ENCODE peak calls at places on chromosomes 16 and 17, in six cellular contexts. One of them, this sample, is unnamed.

GRCh38 chr17:80426671-80427326 is 11.8 kb downstream of the ENDOV start:
- DNase-seq in upper lobe of right lung: peak; percentile 88
- DNase-seq in thoracic aorta: no peak
- DNase-seq in MM.1S: peak; percentile 69
- DNase-seq in heart left ventricle: peak; percentile 71
- DNase-seq in upper lobe of left lung: peak; percentile 94
- DNase-seq in this sample: peak; percentile 72

GRCh38 chr17:66191607-66192377 is at the start of gene CEP112:
- DNase-seq in thoracic aorta: peak; percentile 21
- DNase-seq in upper lobe of right lung: peak; percentile 89
- DNase-seq in MM.1S: peak; percentile 90
- DNase-seq in upper lobe of left lung: peak; percentile 96
- DNase-seq in heart left ventricle: peak; percentile 86
- DNase-seq in this sample: peak; percentile 87

GRCh38 chr17:77542551-77543490 is 402.1 kb downstream of the SEC14L1 start:
- DNase-seq in upper lobe of left lung: no peak
- DNase-seq in thoracic aorta: peak; percentile 53
- DNase-seq in heart left ventricle: peak; percentile 81
- DNase-seq in MM.1S: peak; percentile 81
- DNase-seq in upper lobe of right lung: peak; percentile 79
- DNase-seq in this sample: no peak

GRCh38 chr16:16934660-16935059 is 536.1 kb downstream of the XYLT1 start:
- DNase-seq in thoracic aorta: no peak
- DNase-seq in upper lobe of right lung: no peak
- DNase-seq in upper lobe of left lung: no peak
- DNase-seq in heart left ventricle: no peak
- DNase-seq in MM.1S: no peak
- DNase-seq in this sample: no peak

GRCh38 chr16:79537584-79537983 is 63.0 kb downstream of the MAF start:
- DNase-seq in upper lobe of left lung: no peak
- DNase-seq in upper lobe of right lung: no peak
- DNase-seq in heart left ventricle: no peak
- DNase-seq in thoracic aorta: no peak
- DNase-seq in MM.1S: no peak
- DNase-seq in this sample: no peak

GRCh38 chr17:17063546-17064122 is 21.4 kb downstream of the MPRIP start:
- DNase-seq in thoracic aorta: no peak
- DNase-seq in upper lobe of left lung: no peak
- DNase-seq in MM.1S: no peak
- DNase-seq in heart left ventricle: peak; percentile 58
- DNase-seq in upper lobe of right lung: peak; percentile 88
- DNase-seq in this sample: no peak

GRCh38 chr17:43020789-43021738 is 1.1 kb downstream of the VAT1 start:
- DNase-seq in heart left ventricle: peak; percentile 74
- DNase-seq in thoracic aorta: no peak
- DNase-seq in MM.1S: no peak
- DNase-seq in upper lobe of left lung: peak; percentile 90
- DNase-seq in upper lobe of right lung: peak; percentile 91
- DNase-seq in this sample: no peak

GRCh38 chr16:83914091-83914710 is 15.3 kb downstream of the MLYCD start:
- DNase-seq in upper lobe of left lung: peak; percentile 58
- DNase-seq in heart left ventricle: no peak
- DNase-seq in MM.1S: no peak
- DNase-seq in thoracic aorta: no peak
- DNase-seq in upper lobe of right lung: no peak
- DNase-seq in this sample: no peak

GRCh38 chr17:55284001-55284884 is 19.5 kb downstream of the HLF start:
- DNase-seq in heart left ventricle: no peak
- DNase-seq in MM.1S: no peak
- DNase-seq in upper lobe of left lung: no peak
- DNase-seq in upper lobe of right lung: no peak
- DNase-seq in thoracic aorta: no peak
- DNase-seq in this sample: no peak

GRCh38 chr16:87389245-87389644 is 2.9 kb upstream of the MAP1LC3B start:
- DNase-seq in heart left ventricle: no peak
- DNase-seq in MM.1S: no peak
- DNase-seq in upper lobe of left lung: no peak
- DNase-seq in upper lobe of right lung: no peak
- DNase-seq in thoracic aorta: no peak
- DNase-seq in this sample: no peak

GRCh38 chr16:84462296-84463210 is 41.9 kb downstream of the MEAK7 start:
- DNase-seq in MM.1S: no peak
- DNase-seq in upper lobe of right lung: peak; percentile 45
- DNase-seq in heart left ventricle: no peak
- DNase-seq in upper lobe of left lung: no peak
- DNase-seq in thoracic aorta: no peak
- DNase-seq in this sample: no peak

GRCh38 chr17:55845385-55845784 is 94.5 kb downstream of the PCTP start:
- DNase-seq in upper lobe of right lung: peak; percentile 74
- DNase-seq in thoracic aorta: peak; percentile 2
- DNase-seq in MM.1S: no peak
- DNase-seq in upper lobe of left lung: peak; percentile 88
- DNase-seq in heart left ventricle: peak; percentile 49
- DNase-seq in this sample: peak; percentile 3

GRCh38 chr16:50338371-50339231 is 30.2 kb downstream of the BRD7 start:
- DNase-seq in heart left ventricle: no peak
- DNase-seq in upper lobe of left lung: no peak
- DNase-seq in upper lobe of right lung: no peak
- DNase-seq in MM.1S: no peak
- DNase-seq in thoracic aorta: no peak
- DNase-seq in this sample: no peak

GRCh38 chr17:19567216-19568015 is 33.8 kb downstream of the SLC47A1 start:
- DNase-seq in upper lobe of left lung: peak; percentile 33
- DNase-seq in upper lobe of right lung: no peak
- DNase-seq in heart left ventricle: no peak
- DNase-seq in MM.1S: no peak
- DNase-seq in thoracic aorta: no peak
- DNase-seq in this sample: no peak

GRCh38 chr17:36511216-36511615 is 23.5 kb downstream of the MYO19 start:
- DNase-seq in MM.1S: no peak
- DNase-seq in thoracic aorta: no peak
- DNase-seq in heart left ventricle: no peak
- DNase-seq in upper lobe of right lung: no peak
- DNase-seq in upper lobe of left lung: no peak
- DNase-seq in this sample: no peak

GRCh38 chr16:79451196-79451816 is 149.2 kb downstream of the MAF start:
- DNase-seq in heart left ventricle: no peak
- DNase-seq in upper lobe of right lung: no peak
- DNase-seq in thoracic aorta: no peak
- DNase-seq in upper lobe of left lung: no peak
- DNase-seq in MM.1S: peak; percentile 75
- DNase-seq in this sample: peak; percentile 13

GRCh38 chr16:67718668-67719047 is 458 bp downstream of the GFOD2 start:
- DNase-seq in MM.1S: peak; percentile 16
- DNase-seq in heart left ventricle: no peak
- DNase-seq in upper lobe of right lung: no peak
- DNase-seq in upper lobe of left lung: no peak
- DNase-seq in thoracic aorta: no peak
- DNase-seq in this sample: no peak

GRCh38 chr17:8997994-8998628 is 23.2 kb upstream of the NTN1 start:
- DNase-seq in MM.1S: peak; percentile 59
- DNase-seq in thoracic aorta: no peak
- DNase-seq in upper lobe of left lung: peak; percentile 85
- DNase-seq in upper lobe of right lung: peak; percentile 81
- DNase-seq in heart left ventricle: peak; percentile 44
- DNase-seq in this sample: peak; percentile 75

GRCh38 chr17:31078290-31078689 is 16.5 kb upstream of the NF1 start:
- DNase-seq in upper lobe of left lung: no peak
- DNase-seq in heart left ventricle: no peak
- DNase-seq in MM.1S: no peak
- DNase-seq in upper lobe of right lung: no peak
- DNase-seq in thoracic aorta: no peak
- DNase-seq in this sample: no peak

GRCh38 chr16:69396187-69397061 is 10.6 kb upstream of the TERF2 start:
- DNase-seq in upper lobe of left lung: no peak
- DNase-seq in thoracic aorta: peak; percentile 27
- DNase-seq in MM.1S: peak; percentile 71
- DNase-seq in heart left ventricle: peak; percentile 76
- DNase-seq in upper lobe of right lung: no peak
- DNase-seq in this sample: peak; percentile 33

GRCh38 chr16:80667258-80667560 is 126.4 kb downstream of the DYNLRB2 start:
- DNase-seq in upper lobe of left lung: no peak
- DNase-seq in MM.1S: no peak
- DNase-seq in thoracic aorta: no peak
- DNase-seq in heart left ventricle: no peak
- DNase-seq in upper lobe of right lung: no peak
- DNase-seq in this sample: no peak

GRCh38 chr16:81376880-81377279 is 62.1 kb downstream of the GAN start:
- DNase-seq in heart left ventricle: no peak
- DNase-seq in upper lobe of left lung: no peak
- DNase-seq in MM.1S: no peak
- DNase-seq in upper lobe of right lung: no peak
- DNase-seq in thoracic aorta: no peak
- DNase-seq in this sample: no peak

GRCh38 chr16:10749680-10750035 is 6.0 kb downstream of the NUBP1 start:
- DNase-seq in thoracic aorta: no peak
- DNase-seq in upper lobe of left lung: no peak
- DNase-seq in heart left ventricle: no peak
- DNase-seq in upper lobe of right lung: peak; percentile 20
- DNase-seq in MM.1S: no peak
- DNase-seq in this sample: no peak

GRCh38 chr16:81457326-81458133 is 12.9 kb downstream of the CMIP start:
- DNase-seq in heart left ventricle: no peak
- DNase-seq in upper lobe of left lung: no peak
- DNase-seq in upper lobe of right lung: no peak
- DNase-seq in MM.1S: no peak
- DNase-seq in thoracic aorta: no peak
- DNase-seq in this sample: no peak

GRCh38 chr17:68533887-68534700 is 21.9 kb downstream of the PRKAR1A start:
- DNase-seq in heart left ventricle: no peak
- DNase-seq in thoracic aorta: no peak
- DNase-seq in upper lobe of right lung: no peak
- DNase-seq in upper lobe of left lung: no peak
- DNase-seq in MM.1S: peak; percentile 76
- DNase-seq in this sample: no peak

GRCh38 chr17:18191071-18191667 is 7.5 kb downstream of the ALKBH5 start:
- DNase-seq in upper lobe of right lung: no peak
- DNase-seq in upper lobe of left lung: no peak
- DNase-seq in heart left ventricle: peak; percentile 57
- DNase-seq in thoracic aorta: peak; percentile 15
- DNase-seq in MM.1S: no peak
- DNase-seq in this sample: no peak

GRCh38 chr17:44307387-44308186 is 814 bp upstream of the RUNDC3A start:
- DNase-seq in upper lobe of left lung: peak; percentile 70
- DNase-seq in heart left ventricle: no peak
- DNase-seq in MM.1S: no peak
- DNase-seq in thoracic aorta: no peak
- DNase-seq in upper lobe of right lung: no peak
- DNase-seq in this sample: no peak

GRCh38 chr17:7579001-7579838 is at the start of gene CD68:
- DNase-seq in upper lobe of left lung: no peak
- DNase-seq in upper lobe of right lung: peak; percentile 86
- DNase-seq in heart left ventricle: peak; percentile 58
- DNase-seq in thoracic aorta: peak; percentile 77
- DNase-seq in MM.1S: peak; percentile 81
- DNase-seq in this sample: peak; percentile 73

GRCh38 chr17:76381633-76382304 is 2.6 kb upstream of the SPHK1 start:
- DNase-seq in upper lobe of right lung: no peak
- DNase-seq in thoracic aorta: no peak
- DNase-seq in MM.1S: no peak
- DNase-seq in upper lobe of left lung: no peak
- DNase-seq in heart left ventricle: no peak
- DNase-seq in this sample: no peak
- H3K4me3 ChIP-seq in upper lobe of right lung: peak overlapping the region; percentile 68
- H3K4me3 ChIP-seq in thoracic aorta: peak overlapping the region; percentile 80
- H3K4me3 ChIP-seq in MM.1S: no peak overlapping the region
- H3K4me3 ChIP-seq in upper lobe of left lung: peak overlapping the region; percentile 69
- H3K4me3 ChIP-seq in heart left ventricle: peak overlapping the region; percentile 70
- H3K4me3 ChIP-seq in this sample: no peak overlapping the region

GRCh38 chr16:82641336-82641984 is 14.7 kb downstream of the CDH13 start:
- DNase-seq in upper lobe of left lung: no peak
- DNase-seq in heart left ventricle: no peak
- DNase-seq in upper lobe of right lung: no peak
- DNase-seq in MM.1S: peak; percentile 6
- DNase-seq in thoracic aorta: no peak
- DNase-seq in this sample: no peak

GRCh38 chr16:82639263-82639662 is 12.5 kb downstream of the CDH13 start:
- DNase-seq in thoracic aorta: no peak
- DNase-seq in MM.1S: no peak
- DNase-seq in upper lobe of right lung: no peak
- DNase-seq in heart left ventricle: no peak
- DNase-seq in upper lobe of left lung: no peak
- DNase-seq in this sample: no peak

GRCh38 chr16:82636958-82637357 is 10.2 kb downstream of the CDH13 start:
- DNase-seq in upper lobe of left lung: no peak
- DNase-seq in MM.1S: no peak
- DNase-seq in heart left ventricle: no peak
- DNase-seq in upper lobe of right lung: no peak
- DNase-seq in thoracic aorta: no peak
- DNase-seq in this sample: no peak

GRCh38 chr16:82638095-82638798 is 11.5 kb downstream of the CDH13 start:
- DNase-seq in upper lobe of right lung: no peak
- DNase-seq in thoracic aorta: no peak
- DNase-seq in MM.1S: no peak
- DNase-seq in heart left ventricle: no peak
- DNase-seq in upper lobe of left lung: no peak
- DNase-seq in this sample: no peak

DNA sequence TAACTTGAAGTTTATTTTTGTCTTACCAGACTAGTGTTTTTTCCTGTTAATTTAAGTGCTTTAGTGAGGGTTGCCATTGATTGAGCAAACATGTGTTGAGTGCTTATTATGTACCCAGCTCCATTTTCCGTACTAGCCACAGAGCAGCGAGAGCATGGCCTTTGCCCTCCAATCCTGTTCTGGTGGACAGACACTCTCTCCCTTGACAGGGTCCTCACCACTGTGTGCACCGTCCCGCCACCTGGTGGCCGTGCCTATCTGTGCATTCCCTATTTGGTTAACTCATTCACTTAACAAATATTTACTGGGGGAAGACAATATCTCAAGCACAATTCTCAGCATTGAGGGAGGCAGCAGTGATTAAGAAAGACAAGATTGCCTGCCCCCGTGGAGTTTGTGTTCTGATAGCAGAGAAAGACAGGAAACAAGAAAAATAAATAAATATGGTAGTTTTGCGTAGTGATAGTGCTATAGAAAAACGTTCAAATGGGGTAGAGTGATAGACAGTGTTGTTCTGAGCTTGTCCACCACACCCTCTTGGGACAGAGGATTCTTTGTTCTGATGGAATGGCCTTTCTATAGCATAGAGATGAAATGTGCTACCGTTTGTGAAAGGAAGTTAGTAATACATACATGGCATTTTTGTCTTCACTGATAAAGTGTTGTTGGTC is 13.0 kb downstream of the CDH13 start:
- DNase-seq in MM.1S: peak; percentile 30
- DNase-seq in upper lobe of left lung: peak; percentile 47
- DNase-seq in heart left ventricle: peak; percentile 54
- DNase-seq in upper lobe of right lung: peak; percentile 69
- DNase-seq in thoracic aorta: no peak
- DNase-seq in this sample: peak; percentile 39
- TF ChIP-seq CTCF in MM.1S: peak; percentile 64
- TF ChIP-seq CTCF in upper lobe of left lung: peak; percentile 62
- TF ChIP-seq CTCF in heart left ventricle: peak; percentile 78
- TF ChIP-seq CTCF in upper lobe of right lung: peak; percentile 73
- TF ChIP-seq CTCF in thoracic aorta: peak; percentile 48
- TF ChIP-seq CTCF in this sample: peak; percentile 89

GRCh38 chr17:81898885-81899284 is 3.2 kb upstream of the NPB start:
- DNase-seq in MM.1S: no peak
- DNase-seq in upper lobe of right lung: no peak
- DNase-seq in upper lobe of left lung: peak; percentile 75
- DNase-seq in heart left ventricle: no peak
- DNase-seq in thoracic aorta: no peak
- DNase-seq in this sample: no peak
- H3K36me3 ChIP-seq in MM.1S: no peaks in the 10 kb centered on the region
- H3K36me3 ChIP-seq in upper lobe of right lung: peaks cover 61% of the 10 kb centered on the region
- H3K36me3 ChIP-seq in upper lobe of left lung: peaks cover 43% of the 10 kb centered on the region
- H3K36me3 ChIP-seq in heart left ventricle: peaks cover 14% of the 10 kb centered on the region
- H3K36me3 ChIP-seq in thoracic aorta: peaks cover 44% of the 10 kb centered on the region
- H3K36me3 ChIP-seq in this sample: peaks cover 10% of the 10 kb centered on the region

GRCh38 chr16:31487720-31488629 is 5.1 kb downstream of the SLC5A2 start:
- DNase-seq in upper lobe of left lung: peak; percentile 94
- DNase-seq in heart left ventricle: no peak
- DNase-seq in MM.1S: peak; percentile 73
- DNase-seq in upper lobe of right lung: peak; percentile 91
- DNase-seq in thoracic aorta: no peak
- DNase-seq in this sample: peak; percentile 68
- H3K4me3 ChIP-seq in upper lobe of left lung: peak overlapping the region; percentile 61
- H3K4me3 ChIP-seq in heart left ventricle: peak overlapping the region; percentile 56
- H3K4me3 ChIP-seq in MM.1S: peak overlapping the region; percentile 66
- H3K4me3 ChIP-seq in upper lobe of right lung: peak overlapping the region; percentile 56
- H3K4me3 ChIP-seq in thoracic aorta: peak overlapping the region; percentile 74
- H3K4me3 ChIP-seq in this sample: peak overlapping the region; percentile 55

This sample was measured in GM06990.